ENCODE peak calls at places on chromosomes 12 and 14, in seven cellular contexts. E is body of pancreas, V is adrenal gland, A is stomach, C is HCT116, K is GM12878, M is IMR-90. U is an unnamed sample.

GRCh38 chr12:52266514-52266913 is 7.9 kb upstream of the KRT86 start:
- DNase-seq in E (peak; percentile 70), V (no peak), A (no peak), C (no peak), K (no peak), M (no peak), U (peak; percentile 62)

GRCh38 chr14:38592764-38593442 is 337.0 kb upstream of the CLEC14A start:
- DNase-seq in E (no peak), V (no peak), A (no peak), C (no peak), K (no peak), M (no peak), U (no peak)

GRCh38 chr12:115008951-115009350 is 325.0 kb upstream of the TBX3 start:
- DNase-seq in E (no peak), V (no peak), A (no peak), C (no peak), K (peak; percentile 11), M (no peak), U (no peak)

GRCh38 chr14:75554482-75554881 is 23.9 kb upstream of the FLVCR2 start:
- DNase-seq in E (no peak), V (no peak), A (no peak), C (no peak), K (no peak), M (peak; percentile 20), U (no peak)

GRCh38 chr12:52730793-52731192 is 27.5 kb upstream of the KRT77 start:
- DNase-seq in E (no peak), V (no peak), A (no peak), C (no peak), K (no peak), M (no peak), U (no peak)

GRCh38 chr12:19759229-19759628 is 319.9 kb downstream of the AEBP2 start:
- DNase-seq in E (no peak), V (no peak), A (no peak), C (no peak), K (no peak), M (peak; percentile 77), U (no peak)

GRCh38 chr12:27709932-27710591 is 570 bp upstream of the MRPS35 start:
- DNase-seq in E (peak; percentile 43), V (peak; percentile 17), A (no peak), C (no peak), K (peak; percentile 9), M (peak; percentile 61), U (no peak)

GRCh38 chr12:120413901-120414695 is 23.8 kb upstream of the COX6A1 start:
- DNase-seq in E (peak; percentile 68), V (peak; percentile 62), A (peak; percentile 73), C (no peak), K (no peak), M (no peak), U (no peak)

GRCh38 chr12:50243507-50243906 is 39.8 kb downstream of the LIMA1 start:
- DNase-seq in E (no peak), V (no peak), A (no peak), C (no peak), K (no peak), M (no peak), U (no peak)

GRCh38 chr14:93073833-93074769 is 41.6 kb downstream of the ITPK1 start:
- DNase-seq in E (no peak), V (no peak), A (no peak), C (no peak), K (no peak), M (peak; percentile 40), U (no peak)

GRCh38 chr12:112900298-112901145 is 6.2 kb upstream of the OAS1 start:
- DNase-seq in E (peak; percentile 42), V (peak; percentile 19), A (peak; percentile 53), C (peak; percentile 80), K (no peak), M (peak; percentile 27), U (no peak)

GRCh38 chr12:92144631-92145480 is 790 bp downstream of the BTG1 start:
- DNase-seq in E (peak; percentile 60), V (peak; percentile 72), A (peak; percentile 74), C (no peak), K (no peak), M (peak; percentile 52), U (peak; percentile 78)

GRCh38 chr14:44529026-44529425 is 21.9 kb upstream of the FSCB start:
- DNase-seq in E (no peak), V (no peak), A (no peak), C (no peak), K (no peak), M (no peak), U (no peak)

GRCh38 chr14:102087762-102088011 is 843 bp upstream of the HSP90AA1 start:
- DNase-seq in E (no peak), V (no peak), A (no peak), C (no peak), K (no peak), M (no peak), U (no peak)

GRCh38 chr14:100261621-100262020 is 22.7 kb downstream of the YY1 start:
- DNase-seq in E (no peak), V (no peak), A (no peak), C (no peak), K (no peak), M (no peak), U (no peak)

GRCh38 chr14:50023671-50024490 is 92.5 kb downstream of the VCPKMT start:
- DNase-seq in E (no peak), V (peak; percentile 41), A (no peak), C (no peak), K (no peak), M (peak; percentile 89), U (peak; percentile 82)

GRCh38 chr12:62657363-62657632 is 190.7 kb downstream of the MON2 start:
- DNase-seq in E (no peak), V (no peak), A (no peak), C (no peak), K (no peak), M (no peak), U (no peak)

GRCh38 chr14:42779024-42779423 is 1172.3 kb downstream of the LRFN5 start:
- DNase-seq in E (no peak), V (no peak), A (no peak), C (no peak), K (no peak), M (peak; percentile 10), U (no peak)

GRCh38 chr12:1519642-1520041 is 74.7 kb downstream of the FBXL14 start:
- DNase-seq in E (no peak), V (no peak), A (no peak), C (no peak), K (no peak), M (no peak), U (no peak)

GRCh38 chr14:68945585-68946289 is 33.4 kb downstream of the ACTN1 start:
- DNase-seq in E (no peak), V (no peak), A (no peak), C (no peak), K (no peak), M (no peak), U (no peak)

GRCh38 chr14:68949236-68949965 is 29.7 kb downstream of the ACTN1 start:
- DNase-seq in E (no peak), V (no peak), A (no peak), C (no peak), K (no peak), M (no peak), U (no peak)

GRCh38 chr14:68948686-68949085 is 30.4 kb downstream of the ACTN1 start:
- DNase-seq in E (no peak), V (no peak), A (no peak), C (no peak), K (no peak), M (no peak), U (peak; percentile 76)

GRCh38 chr14:68946423-68946822 is 32.7 kb downstream of the ACTN1 start:
- DNase-seq in E (no peak), V (no peak), A (no peak), C (no peak), K (no peak), M (no peak), U (no peak)

DNA sequence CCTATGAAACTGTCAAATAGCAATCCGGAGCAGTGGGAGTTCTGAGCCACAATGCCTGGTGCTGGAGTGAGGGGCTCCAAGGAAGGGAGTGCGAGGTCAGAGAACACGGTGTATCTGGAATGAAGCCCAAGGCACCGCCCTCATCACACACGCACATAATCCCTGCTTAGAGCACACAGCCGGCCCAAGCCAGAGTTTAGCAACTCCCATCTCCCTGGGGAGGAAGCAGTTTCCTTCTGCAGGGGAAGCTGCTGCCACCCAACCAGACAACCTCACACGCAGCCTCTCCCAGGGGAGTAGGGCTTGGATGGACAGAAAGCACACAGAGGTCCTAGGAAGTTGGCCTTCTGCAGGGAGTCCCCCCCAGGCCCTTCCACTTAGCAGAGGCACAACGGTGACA is 31.3 kb downstream of the ACTN1 start:
- DNase-seq in E (no peak), V (peak; percentile 43), A (peak; percentile 72), C (no peak), K (no peak), M (peak; percentile 42), U (peak; percentile 93)
- TF ChIP-seq POLR2A in E (no peak), V (no peak), A (no peak), C (no peak), K (no peak), M (no peak), U (peak; percentile 48)

DNA sequence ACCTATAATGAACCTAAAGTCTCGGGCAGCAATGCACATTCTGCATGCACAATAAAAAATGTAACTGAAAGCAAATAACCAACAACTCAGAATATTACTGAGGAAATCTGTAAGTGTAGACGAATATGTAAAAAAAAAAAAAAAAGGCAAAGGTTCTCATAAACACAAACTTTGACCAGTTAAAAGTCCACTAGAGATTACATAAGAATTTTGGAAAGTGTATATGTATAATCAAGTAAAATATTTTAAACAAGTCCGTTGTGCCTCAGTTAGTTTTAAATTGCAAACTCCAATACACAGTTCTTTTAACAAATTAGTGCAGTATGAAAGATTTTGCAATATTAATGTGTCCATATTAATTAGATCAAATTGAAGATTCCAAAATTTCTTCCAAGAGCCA is 35.3 kb upstream of the PAPOLA start:
- DNase-seq in E (no peak), V (no peak), A (no peak), C (no peak), K (no peak), M (no peak), U (no peak)
- TF ChIP-seq POLR2A in E (no peak), V (no peak), A (no peak), C (no peak), K (no peak), M (no peak), U (no peak)

GRCh38 chr12:108562348-108563134 is at the start of gene ISCU:
- DNase-seq in E (peak; percentile 98), V (peak; percentile 98), A (peak; percentile 98), C (peak; percentile 95), K (peak; percentile 90), M (peak; percentile 95), U (peak; percentile 98)
- TF ChIP-seq POLR2A in E (peak; percentile 94), V (peak; percentile 97), A (peak; percentile 20), C (peak; percentile 55), K (peak; percentile 94), M (peak; percentile 88), U (peak; percentile 82)

DNA sequence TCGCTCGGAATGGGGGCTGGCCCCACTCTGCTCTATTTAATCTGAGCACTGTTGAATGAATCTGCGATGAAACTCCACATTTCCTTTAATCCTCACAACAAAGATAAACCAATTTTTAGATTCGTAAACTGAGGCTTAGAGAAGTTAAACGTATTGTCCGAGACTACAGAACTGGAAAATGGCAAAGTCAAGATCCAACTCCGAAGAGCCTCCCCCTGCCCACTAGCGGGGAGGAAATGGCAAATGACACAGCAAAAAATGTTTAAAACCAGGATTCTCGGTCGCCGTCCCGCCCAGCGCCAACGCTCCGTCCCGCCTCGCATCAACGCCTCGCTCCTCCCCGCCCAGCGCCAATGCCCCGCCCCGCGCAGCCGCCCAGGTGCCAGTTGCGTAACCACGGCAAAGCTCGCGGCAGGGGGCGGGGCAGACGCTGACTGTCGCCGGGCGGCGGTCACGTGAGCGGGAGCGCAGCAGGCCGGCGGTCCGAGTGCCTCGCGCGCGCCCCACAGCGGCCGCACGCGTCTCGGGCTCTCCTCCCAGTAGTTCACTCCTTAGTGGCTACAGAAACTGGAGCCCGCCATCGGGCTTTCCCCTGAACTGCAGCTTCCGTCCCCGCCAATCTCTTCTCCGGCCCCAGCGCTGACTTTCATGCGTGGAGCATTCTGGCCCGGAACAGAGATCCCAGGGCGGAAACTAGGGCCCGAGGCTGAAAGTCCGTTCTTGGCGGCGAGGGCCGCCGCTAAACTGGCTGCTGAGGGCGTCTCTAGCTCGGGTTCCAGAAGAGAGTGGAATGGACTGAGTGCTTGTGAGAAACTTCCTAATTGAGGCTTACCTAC is 13.6 kb upstream of the LRRC23 start:
- DNase-seq in E (peak; percentile 99), V (peak; percentile 98), A (peak; percentile 99), C (peak; percentile 86), K (peak; percentile 86), M (peak; percentile 94), U (peak; percentile 98)
- TF ChIP-seq POLR2A in E (peak; percentile 46), V (peak; percentile 20), A (no peak), C (peak; percentile 96), K (peak; percentile 72), M (peak; percentile 92), U (peak; percentile 55)